ENCODE peak calls at places on chromosome 5, in nine cellular contexts. S, Y, Q, F, P, D, R, O and I are unnamed samples.

GRCh38 chr5:69295088-69295754 is 37.4 kb downstream of the CCDC125 start:
- DNase-seq in S (no peak), Y (no peak), Q (peak; percentile 46), F (peak; percentile 14), P (no peak), D (no peak), R (no peak), O (peak; percentile 57), I (no peak)

GRCh38 chr5:61159841-61160240 is 2.4 kb downstream of the SMIM15 start:
- DNase-seq in S (no peak), Y (no peak), Q (no peak), F (no peak), P (no peak), D (no peak), R (no peak), O (peak; percentile 53), I (peak; percentile 47)

GRCh38 chr5:36161317-36161716 is 9.4 kb downstream of the SKP2 start:
- DNase-seq in S (no peak), Y (no peak), Q (no peak), F (no peak), P (no peak), D (no peak), R (no peak), O (no peak), I (no peak)

GRCh38 chr5:37249820-37250175 is 622 bp upstream of the CPLANE1 start:
- DNase-seq in S (no peak), Y (no peak), Q (no peak), F (no peak), P (no peak), D (no peak), R (no peak), O (no peak), I (no peak)

GRCh38 chr5:77851229-77852067 is 75.3 kb upstream of the TBCA start:
- DNase-seq in S (no peak), Y (no peak), Q (no peak), F (peak; percentile 71), P (no peak), D (no peak), R (peak; percentile 15), O (peak; percentile 58), I (peak; percentile 42)

GRCh38 chr5:181223729-181224389 is 778 bp downstream of the TRIM41 start:
- DNase-seq in S (no peak), Y (peak; percentile 70), Q (no peak), F (peak; percentile 95), P (no peak), D (no peak), R (no peak), O (peak; percentile 58), I (no peak)

GRCh38 chr5:132364319-132364718 is 5.2 kb upstream of the SLC22A5 start:
- DNase-seq in S (no peak), Y (peak; percentile 54), Q (peak; percentile 80), F (no peak), P (no peak), D (no peak), R (no peak), O (peak; percentile 87), I (no peak)

GRCh38 chr5:151034422-151035379 is 14.3 kb downstream of the GPX3 start:
- DNase-seq in S (no peak), Y (no peak), Q (peak; percentile 81), F (no peak), P (no peak), D (no peak), R (no peak), O (no peak), I (no peak)

GRCh38 chr5:3389471-3390026 is 206.1 kb upstream of the IRX1 start:
- DNase-seq in S (no peak), Y (no peak), Q (no peak), F (peak; percentile 34), P (no peak), D (no peak), R (no peak), O (no peak), I (no peak)

GRCh38 chr5:177040814-177041410 is 18.4 kb downstream of the ZNF346 start:
- DNase-seq in S (no peak), Y (no peak), Q (no peak), F (no peak), P (no peak), D (no peak), R (no peak), O (peak; percentile 55), I (peak; percentile 28)

GRCh38 chr5:140324834-140325195 is 21.6 kb downstream of the HBEGF start:
- DNase-seq in S (no peak), Y (peak; percentile 38), Q (no peak), F (no peak), P (no peak), D (no peak), R (no peak), O (peak; percentile 82), I (no peak)

GRCh38 chr5:142671276-142671675 is 14.6 kb downstream of the FGF1 start:
- DNase-seq in S (no peak), Y (no peak), Q (no peak), F (no peak), P (no peak), D (no peak), R (no peak), O (no peak), I (peak; percentile 55)

DNA sequence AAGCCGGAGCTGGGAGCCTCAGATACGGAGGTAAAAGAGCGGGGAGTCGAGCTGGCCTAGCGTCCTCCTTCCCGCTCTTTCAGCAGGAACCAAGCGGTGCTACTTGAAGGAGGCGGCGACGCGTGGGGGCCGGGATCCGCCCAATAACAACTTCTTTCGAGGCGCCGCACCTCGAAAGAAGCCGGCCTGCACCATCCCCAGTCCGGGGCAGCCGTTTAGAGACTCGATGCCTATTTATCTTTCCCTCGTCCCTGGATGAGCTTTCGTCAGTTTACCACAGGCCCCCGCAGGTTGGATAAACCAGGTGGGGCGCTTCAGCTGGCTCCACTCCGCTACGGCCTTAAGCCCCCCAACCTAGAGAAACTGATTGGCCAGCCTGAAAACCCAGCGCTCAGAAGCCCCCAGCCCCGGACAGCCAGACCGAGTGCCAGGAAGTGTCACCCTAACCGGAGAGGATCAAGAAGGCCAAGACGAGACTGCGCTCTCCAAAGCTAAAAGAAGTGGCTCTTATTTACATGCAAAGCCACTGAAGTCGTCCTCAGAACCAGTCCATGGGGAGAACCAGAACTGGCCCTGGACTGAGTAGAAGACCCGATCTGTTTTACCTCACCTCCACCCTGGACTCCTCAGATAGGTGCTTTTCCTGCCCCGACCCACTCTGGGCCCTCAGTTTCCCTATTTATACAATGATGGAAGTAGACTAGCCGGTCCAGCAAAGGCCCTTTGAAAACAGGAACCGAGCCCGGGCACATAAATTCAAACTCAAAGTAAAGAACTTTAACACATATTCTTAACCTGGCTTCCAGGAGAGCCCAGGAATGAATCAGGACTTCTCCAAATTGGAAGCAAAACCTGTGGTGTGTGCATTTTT is 1.4 kb downstream of the HAND1 start:
- DNase-seq in S (no peak), Y (no peak), Q (no peak), F (peak; percentile 66), P (no peak), D (no peak), R (no peak), O (no peak), I (no peak)
- H3K9me3 ChIP-seq in S (no peaks in the 10 kb centered on the region), Y (no peaks in the 10 kb centered on the region), Q (no peaks in the 10 kb centered on the region), F (no peaks in the 10 kb centered on the region), P (no peaks in the 10 kb centered on the region), D (no peaks in the 10 kb centered on the region), R (no peaks in the 10 kb centered on the region), O (no peaks in the 10 kb centered on the region), I (no peaks in the 10 kb centered on the region)

DNA sequence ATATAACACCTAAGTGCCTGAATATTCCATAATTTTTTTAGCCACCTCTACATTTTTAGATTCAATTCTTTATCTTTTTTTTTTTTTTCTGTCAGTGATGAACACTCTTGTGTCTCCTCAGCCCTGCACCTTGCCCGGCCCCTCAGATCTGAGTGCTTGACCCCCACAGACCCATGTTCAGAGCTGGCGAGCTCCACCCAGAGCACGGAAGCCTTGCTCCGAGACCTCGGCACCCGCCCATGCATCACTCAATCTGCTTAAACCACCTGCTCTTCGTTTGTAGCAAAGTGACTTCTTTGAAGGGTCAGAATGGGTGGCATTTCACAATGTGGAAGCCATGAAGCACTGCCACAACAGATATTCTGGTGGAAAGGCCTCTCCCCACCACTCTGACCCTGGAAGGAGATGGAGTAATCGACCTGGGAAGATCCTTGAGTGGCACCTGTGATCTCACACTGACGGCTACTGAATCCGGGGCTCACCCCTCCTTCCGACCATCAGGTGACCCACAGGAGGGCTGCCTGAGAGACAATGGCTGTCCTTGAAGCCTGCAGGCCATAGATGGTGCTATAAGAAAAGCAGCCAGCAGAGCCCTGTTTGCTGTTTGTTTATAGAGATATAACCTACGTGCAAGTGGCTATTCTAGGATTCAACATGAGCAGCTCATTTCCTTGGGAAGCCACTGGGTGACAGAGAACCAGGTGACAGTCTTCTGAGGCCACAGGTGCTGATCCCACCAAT is 261.1 kb upstream of the IRX4 start:
- DNase-seq in S (no peak), Y (no peak), Q (no peak), F (no peak), P (no peak), D (no peak), R (no peak), O (no peak), I (no peak)
- H3K9me3 ChIP-seq in S (no peaks in the 10 kb centered on the region), Y (no peaks in the 10 kb centered on the region), Q (no peaks in the 10 kb centered on the region), F (no peaks in the 10 kb centered on the region), P (no peaks in the 10 kb centered on the region), D (peaks cover 14% of the 10 kb centered on the region), R (no peaks in the 10 kb centered on the region), O (no peaks in the 10 kb centered on the region), I (no peaks in the 10 kb centered on the region)

GRCh38 chr5:13215806-13216205 is 728.7 kb downstream of the DNAH5 start:
- DNase-seq in S (no peak), Y (no peak), Q (no peak), F (no peak), P (no peak), D (no peak), R (no peak), O (no peak), I (no peak)
- H3K9me3 ChIP-seq in S (no peaks in the 10 kb centered on the region), Y (no peaks in the 10 kb centered on the region), Q (no peaks in the 10 kb centered on the region), F (no peaks in the 10 kb centered on the region), P (peaks cover 21% of the 10 kb centered on the region), D (peaks cover 73% of the 10 kb centered on the region), R (no peaks in the 10 kb centered on the region), O (no peaks in the 10 kb centered on the region), I (peaks cover 17% of the 10 kb centered on the region)

DNA sequence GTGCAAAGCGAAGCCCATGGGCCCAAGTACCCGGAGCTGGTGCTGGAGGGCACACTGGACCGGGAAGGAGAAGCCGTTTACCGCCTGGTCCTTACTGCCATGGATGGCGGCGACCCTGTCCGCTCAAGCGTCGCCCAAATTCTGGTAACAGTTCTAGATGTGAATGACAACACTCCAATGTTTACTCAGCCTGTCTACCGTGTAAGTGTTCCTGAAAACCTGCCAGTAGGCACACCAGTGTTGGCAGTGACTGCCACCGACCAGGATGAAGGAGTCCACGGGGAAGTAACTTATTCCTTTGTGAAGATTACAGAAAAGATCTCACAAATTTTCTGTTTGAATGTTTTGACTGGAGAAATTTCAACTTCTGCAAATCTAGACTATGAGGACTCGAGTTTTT is 936 bp downstream of the PCDHGA6 start:
- DNase-seq in S (no peak), Y (peak; percentile 55), Q (no peak), F (no peak), P (no peak), D (no peak), R (no peak), O (no peak), I (no peak)
- H3K9me3 ChIP-seq in S (peaks cover 85% of the 10 kb centered on the region), Y (peaks cover 11% of the 10 kb centered on the region), Q (peaks cover 3% of the 10 kb centered on the region), F (peaks cover 3% of the 10 kb centered on the region), P (peaks cover 12% of the 10 kb centered on the region), D (peaks cover 53% of the 10 kb centered on the region), R (peaks cover 6% of the 10 kb centered on the region), O (no peaks in the 10 kb centered on the region), I (peaks cover 33% of the 10 kb centered on the region)

GRCh38 chr5:56501949-56502557 is 268.9 kb upstream of the ANKRD55 start:
- DNase-seq in S (no peak), Y (no peak), Q (no peak), F (no peak), P (no peak), D (no peak), R (no peak), O (peak; percentile 48), I (no peak)
- H3K9me3 ChIP-seq in S (no peaks in the 10 kb centered on the region), Y (no peaks in the 10 kb centered on the region), Q (no peaks in the 10 kb centered on the region), F (no peaks in the 10 kb centered on the region), P (no peaks in the 10 kb centered on the region), D (no peaks in the 10 kb centered on the region), R (no peaks in the 10 kb centered on the region), O (no peaks in the 10 kb centered on the region), I (no peaks in the 10 kb centered on the region)